ENCODE peak calls at places on chromosomes 7 and 10, in ten cellular contexts. One of them, this sample, is unnamed. For H3K9me3, the result is how much of the 10 kb centered on the place peaks cover.

GRCh38 chr10:127398967-127399350 is 150.2 kb upstream of the NPS start:
- DNase-seq in Panc1: no peak
- DNase-seq in astrocyte: no peak
- DNase-seq in small intestine: no peak
- DNase-seq in tibial nerve: no peak
- DNase-seq in AG04450: no peak
- DNase-seq in mammary epithelial cell: no peak
- DNase-seq in left ventricle myocardium inferior: no peak
- DNase-seq in A549: no peak
- DNase-seq in fibroblast of lung: no peak
- DNase-seq in this sample: no peak

GRCh38 chr7:81690251-81690650 is 79.6 kb downstream of the HGF start:
- DNase-seq in Panc1: no peak
- DNase-seq in astrocyte: no peak
- DNase-seq in small intestine: no peak
- DNase-seq in tibial nerve: no peak
- DNase-seq in AG04450: no peak
- DNase-seq in mammary epithelial cell: no peak
- DNase-seq in left ventricle myocardium inferior: no peak
- DNase-seq in A549: no peak
- DNase-seq in fibroblast of lung: no peak
- DNase-seq in this sample: no peak

GRCh38 chr7:20651960-20652544 is 36.6 kb downstream of the ABCB5 start:
- DNase-seq in Panc1: no peak
- DNase-seq in astrocyte: peak
- DNase-seq in small intestine: no peak
- DNase-seq in tibial nerve: peak
- DNase-seq in AG04450: no peak
- DNase-seq in mammary epithelial cell: no peak
- DNase-seq in left ventricle myocardium inferior: no peak
- DNase-seq in A549: peak
- DNase-seq in fibroblast of lung: peak
- DNase-seq in this sample: no peak

GRCh38 chr10:102419561-102420442 is 834 bp upstream of the FBXL15 start:
- DNase-seq in Panc1: no peak
- DNase-seq in astrocyte: no peak
- DNase-seq in small intestine: peak
- DNase-seq in tibial nerve: peak
- DNase-seq in AG04450: no peak
- DNase-seq in mammary epithelial cell: no peak
- DNase-seq in left ventricle myocardium inferior: peak
- DNase-seq in A549: peak
- DNase-seq in fibroblast of lung: peak
- DNase-seq in this sample: no peak

GRCh38 chr7:95342642-95343252 is 18.4 kb upstream of the PON1 start:
- DNase-seq in Panc1: no peak
- DNase-seq in astrocyte: no peak
- DNase-seq in small intestine: no peak
- DNase-seq in tibial nerve: no peak
- DNase-seq in AG04450: no peak
- DNase-seq in mammary epithelial cell: no peak
- DNase-seq in left ventricle myocardium inferior: no peak
- DNase-seq in A549: no peak
- DNase-seq in fibroblast of lung: no peak
- DNase-seq in this sample: no peak

GRCh38 chr7:23334482-23335056 is 35.4 kb downstream of the MALSU1 start:
- DNase-seq in Panc1: peak
- DNase-seq in astrocyte: peak
- DNase-seq in small intestine: peak
- DNase-seq in tibial nerve: peak
- DNase-seq in AG04450: peak
- DNase-seq in mammary epithelial cell: peak
- DNase-seq in left ventricle myocardium inferior: no peak
- DNase-seq in A549: peak
- DNase-seq in fibroblast of lung: peak
- DNase-seq in this sample: peak

GRCh38 chr10:115829501-115830215 is 443.3 kb downstream of the GFRA1 start:
- DNase-seq in Panc1: no peak
- DNase-seq in astrocyte: peak
- DNase-seq in small intestine: no peak
- DNase-seq in tibial nerve: no peak
- DNase-seq in AG04450: no peak
- DNase-seq in mammary epithelial cell: peak
- DNase-seq in left ventricle myocardium inferior: no peak
- DNase-seq in A549: no peak
- DNase-seq in fibroblast of lung: peak
- DNase-seq in this sample: no peak

GRCh38 chr7:90661290-90662151 is 65.4 kb downstream of the CDK14 start:
- DNase-seq in Panc1: no peak
- DNase-seq in astrocyte: peak
- DNase-seq in small intestine: no peak
- DNase-seq in tibial nerve: no peak
- DNase-seq in AG04450: no peak
- DNase-seq in mammary epithelial cell: peak
- DNase-seq in left ventricle myocardium inferior: no peak
- DNase-seq in A549: no peak
- DNase-seq in fibroblast of lung: peak
- DNase-seq in this sample: no peak

GRCh38 chr10:60089095-60089494 is 182.7 kb upstream of the CCDC6 start:
- DNase-seq in Panc1: no peak
- DNase-seq in astrocyte: peak
- DNase-seq in small intestine: peak
- DNase-seq in tibial nerve: no peak
- DNase-seq in AG04450: no peak
- DNase-seq in mammary epithelial cell: no peak
- DNase-seq in left ventricle myocardium inferior: no peak
- DNase-seq in A549: peak
- DNase-seq in fibroblast of lung: peak
- DNase-seq in this sample: no peak

GRCh38 chr10:93420091-93420490 is 62.0 kb downstream of the MYOF start:
- DNase-seq in Panc1: no peak
- DNase-seq in astrocyte: peak
- DNase-seq in small intestine: no peak
- DNase-seq in tibial nerve: no peak
- DNase-seq in AG04450: no peak
- DNase-seq in mammary epithelial cell: no peak
- DNase-seq in left ventricle myocardium inferior: no peak
- DNase-seq in A549: no peak
- DNase-seq in fibroblast of lung: peak
- DNase-seq in this sample: no peak

GRCh38 chr10:104622598-104623209 is 18.4 kb upstream of the SORCS3 start:
- DNase-seq in Panc1: no peak
- DNase-seq in astrocyte: no peak
- DNase-seq in small intestine: peak
- DNase-seq in tibial nerve: no peak
- DNase-seq in AG04450: no peak
- DNase-seq in mammary epithelial cell: peak
- DNase-seq in left ventricle myocardium inferior: no peak
- DNase-seq in A549: peak
- DNase-seq in fibroblast of lung: no peak
- DNase-seq in this sample: peak

GRCh38 chr10:132785433-132786278 is at the start of gene NKX6-2:
- DNase-seq in Panc1: no peak
- DNase-seq in astrocyte: no peak
- DNase-seq in small intestine: no peak
- DNase-seq in tibial nerve: no peak
- DNase-seq in AG04450: no peak
- DNase-seq in mammary epithelial cell: no peak
- DNase-seq in left ventricle myocardium inferior: no peak
- DNase-seq in A549: no peak
- DNase-seq in fibroblast of lung: no peak
- DNase-seq in this sample: no peak

GRCh38 chr7:131919920-131920709 is 363.7 kb upstream of the PODXL start:
- DNase-seq in Panc1: no peak
- DNase-seq in astrocyte: no peak
- DNase-seq in small intestine: no peak
- DNase-seq in tibial nerve: no peak
- DNase-seq in AG04450: no peak
- DNase-seq in mammary epithelial cell: no peak
- DNase-seq in left ventricle myocardium inferior: no peak
- DNase-seq in A549: no peak
- DNase-seq in fibroblast of lung: no peak
- DNase-seq in this sample: no peak

GRCh38 chr7:64098-64521 is 128.3 kb upstream of the FAM20C start:
- DNase-seq in Panc1: peak
- DNase-seq in astrocyte: peak
- DNase-seq in small intestine: peak
- DNase-seq in tibial nerve: peak
- DNase-seq in AG04450: peak
- DNase-seq in mammary epithelial cell: peak
- DNase-seq in left ventricle myocardium inferior: peak
- DNase-seq in A549: peak
- DNase-seq in fibroblast of lung: peak
- DNase-seq in this sample: peak

GRCh38 chr10:91163709-91164474 is 56.6 kb upstream of the PCGF5 start:
- DNase-seq in Panc1: no peak
- DNase-seq in astrocyte: peak
- DNase-seq in small intestine: peak
- DNase-seq in tibial nerve: peak
- DNase-seq in AG04450: peak
- DNase-seq in mammary epithelial cell: peak
- DNase-seq in left ventricle myocardium inferior: peak
- DNase-seq in A549: peak
- DNase-seq in fibroblast of lung: peak
- DNase-seq in this sample: peak

GRCh38 chr7:150800576-150801241 is at the start of gene TMEM176A:
- DNase-seq in Panc1: no peak
- DNase-seq in astrocyte: no peak
- DNase-seq in small intestine: peak
- DNase-seq in tibial nerve: no peak
- DNase-seq in AG04450: no peak
- DNase-seq in mammary epithelial cell: no peak
- DNase-seq in left ventricle myocardium inferior: no peak
- DNase-seq in A549: no peak
- DNase-seq in fibroblast of lung: no peak
- DNase-seq in this sample: no peak

GRCh38 chr7:157816526-157817250 is 479.9 kb downstream of the DNAJB6 start:
- DNase-seq in Panc1: no peak
- DNase-seq in astrocyte: no peak
- DNase-seq in small intestine: no peak
- DNase-seq in tibial nerve: no peak
- DNase-seq in AG04450: no peak
- DNase-seq in mammary epithelial cell: no peak
- DNase-seq in left ventricle myocardium inferior: no peak
- DNase-seq in A549: no peak
- DNase-seq in fibroblast of lung: no peak
- DNase-seq in this sample: no peak

GRCh38 chr7:39882148-39882784 is 67.8 kb upstream of the CDK13 start:
- DNase-seq in Panc1: no peak
- DNase-seq in astrocyte: no peak
- DNase-seq in small intestine: peak
- DNase-seq in tibial nerve: no peak
- DNase-seq in AG04450: no peak
- DNase-seq in mammary epithelial cell: no peak
- DNase-seq in left ventricle myocardium inferior: no peak
- DNase-seq in A549: no peak
- DNase-seq in fibroblast of lung: no peak
- DNase-seq in this sample: no peak

GRCh38 chr7:39880556-39880955 is 69.5 kb upstream of the CDK13 start:
- DNase-seq in Panc1: no peak
- DNase-seq in astrocyte: no peak
- DNase-seq in small intestine: no peak
- DNase-seq in tibial nerve: no peak
- DNase-seq in AG04450: no peak
- DNase-seq in mammary epithelial cell: peak
- DNase-seq in left ventricle myocardium inferior: no peak
- DNase-seq in A549: no peak
- DNase-seq in fibroblast of lung: peak
- DNase-seq in this sample: no peak
- H3K4me3 ChIP-seq in Panc1: no peak
- H3K4me3 ChIP-seq in astrocyte: no peak
- H3K4me3 ChIP-seq in small intestine: no peak
- H3K4me3 ChIP-seq in tibial nerve: no peak
- H3K4me3 ChIP-seq in AG04450: no peak
- H3K4me3 ChIP-seq in mammary epithelial cell: no peak
- H3K4me3 ChIP-seq in left ventricle myocardium inferior: no peak
- H3K4me3 ChIP-seq in A549: no peak
- H3K4me3 ChIP-seq in fibroblast of lung: no peak
- H3K4me3 ChIP-seq in this sample: no peak

GRCh38 chr10:69125554-69125953 is 1.6 kb downstream of the VPS26A start:
- DNase-seq in Panc1: no peak
- DNase-seq in astrocyte: no peak
- DNase-seq in small intestine: no peak
- DNase-seq in tibial nerve: no peak
- DNase-seq in AG04450: no peak
- DNase-seq in mammary epithelial cell: no peak
- DNase-seq in left ventricle myocardium inferior: no peak
- DNase-seq in A549: no peak
- DNase-seq in fibroblast of lung: no peak
- DNase-seq in this sample: no peak
- H3K9me3 ChIP-seq in Panc1: under half
- H3K9me3 ChIP-seq in astrocyte: under half
- H3K9me3 ChIP-seq in small intestine: under half
- H3K9me3 ChIP-seq in tibial nerve: under half
- H3K9me3 ChIP-seq in AG04450: under half
- H3K9me3 ChIP-seq in mammary epithelial cell: under half
- H3K9me3 ChIP-seq in left ventricle myocardium inferior: under half
- H3K9me3 ChIP-seq in A549: under half
- H3K9me3 ChIP-seq in fibroblast of lung: under half
- H3K9me3 ChIP-seq in this sample: under half

DNA sequence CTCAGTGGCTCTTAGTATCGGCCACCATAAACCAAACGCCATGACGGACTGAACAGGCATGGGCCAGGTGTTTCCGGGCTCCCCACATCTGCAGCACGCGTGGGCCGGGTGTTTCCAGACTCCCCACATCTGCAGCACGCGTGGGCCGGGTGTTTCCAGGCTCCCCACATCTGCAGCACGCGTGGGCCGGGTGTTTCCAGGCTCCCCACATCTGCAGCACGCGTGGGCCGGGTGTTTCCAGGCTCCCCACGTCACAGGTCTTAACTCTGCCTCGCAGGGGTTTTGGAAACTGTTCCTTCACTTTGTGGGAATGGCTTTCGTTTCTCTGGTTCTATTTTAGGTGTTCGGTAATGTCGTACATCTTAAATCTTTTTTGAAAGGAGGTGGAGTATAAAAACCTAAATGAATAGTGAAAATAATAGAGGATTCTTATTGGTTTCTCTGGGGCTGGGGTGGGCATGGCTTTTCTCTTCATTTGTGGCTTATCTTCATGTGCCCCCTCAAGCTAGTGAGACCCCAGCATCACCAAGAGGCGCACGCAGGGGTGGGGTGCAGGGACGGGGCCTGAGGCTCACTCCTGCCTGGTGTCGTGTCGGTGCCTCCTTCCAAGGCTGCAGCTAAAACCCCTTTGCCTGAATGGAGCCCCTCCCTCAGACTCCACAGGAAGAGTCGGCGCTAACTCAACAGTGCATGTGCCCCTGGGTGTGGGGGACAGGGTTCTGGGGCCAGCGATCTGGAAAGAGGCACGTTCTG is 126.3 kb downstream of the WDR37 start:
- DNase-seq in Panc1: no peak
- DNase-seq in astrocyte: no peak
- DNase-seq in small intestine: no peak
- DNase-seq in tibial nerve: no peak
- DNase-seq in AG04450: no peak
- DNase-seq in mammary epithelial cell: no peak
- DNase-seq in left ventricle myocardium inferior: no peak
- DNase-seq in A549: no peak
- DNase-seq in fibroblast of lung: no peak
- DNase-seq in this sample: no peak
- H3K4me3 ChIP-seq in Panc1: no peak
- H3K4me3 ChIP-seq in astrocyte: no peak
- H3K4me3 ChIP-seq in small intestine: no peak
- H3K4me3 ChIP-seq in tibial nerve: no peak
- H3K4me3 ChIP-seq in AG04450: no peak
- H3K4me3 ChIP-seq in mammary epithelial cell: no peak
- H3K4me3 ChIP-seq in left ventricle myocardium inferior: no peak
- H3K4me3 ChIP-seq in A549: no peak
- H3K4me3 ChIP-seq in fibroblast of lung: no peak
- H3K4me3 ChIP-seq in this sample: no peak

GRCh38 chr7:67673861-67674260 is 677.2 kb downstream of the TYW1 start:
- DNase-seq in Panc1: no peak
- DNase-seq in astrocyte: no peak
- DNase-seq in small intestine: no peak
- DNase-seq in tibial nerve: no peak
- DNase-seq in AG04450: no peak
- DNase-seq in mammary epithelial cell: no peak
- DNase-seq in left ventricle myocardium inferior: no peak
- DNase-seq in A549: no peak
- DNase-seq in fibroblast of lung: no peak
- DNase-seq in this sample: no peak
- H3K9me3 ChIP-seq in Panc1: under half
- H3K9me3 ChIP-seq in astrocyte: under half
- H3K9me3 ChIP-seq in small intestine: under half
- H3K9me3 ChIP-seq in tibial nerve: under half
- H3K9me3 ChIP-seq in AG04450: under half
- H3K9me3 ChIP-seq in mammary epithelial cell: under half
- H3K9me3 ChIP-seq in left ventricle myocardium inferior: under half
- H3K9me3 ChIP-seq in A549: under half
- H3K9me3 ChIP-seq in fibroblast of lung: under half
- H3K9me3 ChIP-seq in this sample: under half

This sample was measured in PC-9.